ENCODE peak calls at places on chromosomes 7 and 10, in ten cellular contexts. I, M, Q, K, Y, G, W, E, B and Z are unnamed samples.

GRCh38 chr10:31687545-31688482 is 240.8 kb downstream of the ARHGAP12 start:
- DNase-seq in I (no peak), M (no peak), Q (no peak), K (no peak), Y (no peak), G (no peak), W (no peak), E (no peak), B (no peak), Z (no peak)

GRCh38 chr10:34186740-34187139 is 628.4 kb downstream of the PARD3 start:
- DNase-seq in I (no peak), M (no peak), Q (no peak), K (no peak), Y (no peak), G (no peak), W (no peak), E (no peak), B (no peak), Z (no peak)

GRCh38 chr7:50805425-50806130 is 22.9 kb upstream of the GRB10 start:
- DNase-seq in I (no peak), M (no peak), Q (no peak), K (no peak), Y (no peak), G (no peak), W (no peak), E (no peak), B (no peak), Z (no peak)

GRCh38 chr10:4270116-4270515 is 485.1 kb upstream of the KLF6 start:
- DNase-seq in I (no peak), M (no peak), Q (no peak), K (no peak), Y (no peak), G (no peak), W (no peak), E (peak; percentile 83), B (peak; percentile 95), Z (peak; percentile 87)

GRCh38 chr7:108249458-108249857 is 119.3 kb upstream of the LAMB4 start:
- DNase-seq in I (no peak), M (no peak), Q (no peak), K (no peak), Y (no peak), G (no peak), W (no peak), E (no peak), B (no peak), Z (no peak)

GRCh38 chr10:57992321-57993077 is 275.2 kb downstream of the IPMK start:
- DNase-seq in I (no peak), M (no peak), Q (no peak), K (no peak), Y (no peak), G (no peak), W (no peak), E (peak; percentile 69), B (peak; percentile 66), Z (peak; percentile 43)

GRCh38 chr10:51892313-51892712 is 192.9 kb upstream of the CSTF2T start:
- DNase-seq in I (no peak), M (no peak), Q (no peak), K (no peak), Y (no peak), G (no peak), W (no peak), E (no peak), B (no peak), Z (no peak)

GRCh38 chr10:132994371-132994796 is 52.0 kb upstream of the CFAP46 start:
- DNase-seq in I (no peak), M (no peak), Q (no peak), K (no peak), Y (peak; percentile 44), G (no peak), W (no peak), E (peak; percentile 39), B (peak; percentile 22), Z (no peak)

GRCh38 chr10:8051851-8052257 is 2.6 kb upstream of the GATA3 start:
- DNase-seq in I (no peak), M (no peak), Q (no peak), K (no peak), Y (no peak), G (no peak), W (no peak), E (no peak), B (no peak), Z (no peak)

GRCh38 chr7:2644514-2645273 is 12.9 kb downstream of the TTYH3 start:
- DNase-seq in I (no peak), M (no peak), Q (no peak), K (no peak), Y (no peak), G (no peak), W (no peak), E (no peak), B (no peak), Z (no peak)
- H3K4me3 ChIP-seq in I (no peak overlapping the region), M (peak overlapping the region; percentile 67), Q (no peak overlapping the region), K (no peak overlapping the region), Y (no peak overlapping the region), G (no peak overlapping the region), W (no peak overlapping the region), E (no peak overlapping the region), B (no peak overlapping the region), Z (no peak overlapping the region)

GRCh38 chr7:26233902-26234511 is 32.5 kb downstream of the CBX3 start:
- DNase-seq in I (no peak), M (no peak), Q (no peak), K (no peak), Y (no peak), G (no peak), W (no peak), E (no peak), B (no peak), Z (no peak)
- TF ChIP-seq CTCF in I (no peak), M (peak; percentile 51), Q (no peak), K (no peak), Y (no peak), G (no peak), W (no peak), E (no peak), B (no peak), Z (no peak)

DNA sequence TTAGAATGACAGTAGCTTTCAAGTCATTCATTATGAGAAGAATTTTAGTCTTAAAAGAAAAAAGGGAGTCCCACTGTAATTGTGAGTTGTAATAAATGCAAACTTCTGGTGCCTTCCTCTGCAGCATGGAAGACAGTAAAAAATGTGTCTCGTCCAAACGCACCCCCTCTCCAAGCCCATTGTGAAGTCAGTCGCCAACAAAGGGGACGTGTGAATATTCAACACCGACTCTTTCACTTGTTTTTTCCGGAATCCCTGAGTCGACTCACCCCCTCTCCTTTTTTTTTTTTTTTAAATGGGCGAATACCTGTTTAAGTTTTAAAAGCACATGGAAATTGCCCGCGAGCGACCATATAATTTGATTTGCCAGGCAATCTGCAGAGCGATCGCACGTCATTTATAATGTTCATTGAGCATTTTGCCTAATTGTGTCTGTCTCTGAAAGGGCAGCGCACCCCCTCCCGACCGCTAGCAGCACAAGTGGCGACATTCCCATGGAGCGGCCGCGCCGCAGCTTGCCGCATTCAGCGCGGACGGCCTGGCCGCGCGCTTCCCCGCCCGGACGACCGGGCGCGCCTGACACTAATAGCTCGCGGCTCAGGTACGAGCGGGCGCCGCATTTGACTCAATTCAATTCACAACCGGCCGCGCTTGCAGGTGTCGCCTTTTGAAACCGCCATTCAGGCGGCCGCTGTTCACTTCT is 19.1 kb upstream of the PTF1A start:
- DNase-seq in I (no peak), M (no peak), Q (peak; percentile 26), K (peak; percentile 56), Y (no peak), G (no peak), W (no peak), E (no peak), B (no peak), Z (no peak)
- H3K4me3 ChIP-seq in I (no peak overlapping the region), M (no peak overlapping the region), Q (peak overlapping the region; percentile 62), K (peak overlapping the region; percentile 21), Y (no peak overlapping the region), G (no peak overlapping the region), W (no peak overlapping the region), E (no peak overlapping the region), B (no peak overlapping the region), Z (no peak overlapping the region)

GRCh38 chr10:69881202-69881601 is 79.5 kb downstream of the COL13A1 start:
- DNase-seq in I (no peak), M (no peak), Q (no peak), K (no peak), Y (no peak), G (no peak), W (no peak), E (no peak), B (no peak), Z (no peak)

GRCh38 chr10:69883680-69884375 is 82.1 kb downstream of the COL13A1 start:
- DNase-seq in I (no peak), M (no peak), Q (no peak), K (no peak), Y (no peak), G (no peak), W (no peak), E (no peak), B (no peak), Z (peak; percentile 5)

GRCh38 chr10:69884686-69885085 is 83.0 kb downstream of the COL13A1 start:
- DNase-seq in I (no peak), M (no peak), Q (no peak), K (no peak), Y (no peak), G (no peak), W (no peak), E (no peak), B (peak; percentile 36), Z (no peak)

GRCh38 chr10:69885379-69886156 is 83.9 kb downstream of the COL13A1 start:
- DNase-seq in I (no peak), M (peak; percentile 6), Q (no peak), K (no peak), Y (no peak), G (no peak), W (no peak), E (peak; percentile 48), B (no peak), Z (no peak)

GRCh38 chr10:69883256-69883655 is 81.5 kb downstream of the COL13A1 start:
- DNase-seq in I (no peak), M (peak; percentile 26), Q (no peak), K (no peak), Y (no peak), G (no peak), W (no peak), E (peak; percentile 17), B (no peak), Z (no peak)
- TF ChIP-seq CTCF in I (no peak), M (peak; percentile 57), Q (no peak), K (no peak), Y (no peak), G (peak; percentile 45), W (no peak), E (no peak), B (no peak), Z (no peak)